ENCODE peak calls at places on chromosomes 4 and X, in six cellular contexts. S is CD8-positive, alpha-beta T cell; K is GM13976; E is Karpas-422; D is GOT3; Q is fibroblast of the conjunctiva. A is an unnamed sample.

GRCh38 chr4:121998024-121998423 is 46.2 kb upstream of the TRPC3 start:
- DNase-seq in S (peak), K (no peak), E (peak), D (no peak), Q (no peak), A (peak)

GRCh38 chr4:11428701-11429571 is at the start of gene HS3ST1:
- DNase-seq in S (no peak), K (peak), E (no peak), D (no peak), Q (peak), A (no peak)

GRCh38 chr4:171834640-171835039 is 21.4 kb downstream of the GALNTL6 start:
- DNase-seq in S (no peak), K (no peak), E (no peak), D (no peak), Q (no peak), A (no peak)

GRCh38 chr4:153634737-153635353 is 49.2 kb upstream of the TLR2 start:
- DNase-seq in S (no peak), K (no peak), E (peak), D (no peak), Q (peak), A (peak)

GRCh38 chr4:78002260-78002659 is 54.9 kb upstream of the FRAS1 start:
- DNase-seq in S (no peak), K (no peak), E (no peak), D (no peak), Q (no peak), A (no peak)

GRCh38 chr4:147741190-147741788 is 9.4 kb downstream of the ARHGAP10 start:
- DNase-seq in S (no peak), K (no peak), E (no peak), D (no peak), Q (no peak), A (no peak)

GRCh38 chrX:68903111-68903510 is 74.3 kb downstream of the EFNB1 start:
- DNase-seq in S (no peak), K (no peak), E (no peak), D (no peak), Q (no peak), A (no peak)

GRCh38 chrX:151753313-151754041 is 18.9 kb downstream of the CNGA2 start:
- DNase-seq in S (no peak), K (peak), E (peak), D (no peak), Q (peak), A (no peak)

GRCh38 chr4:187176261-187176910 is 452.7 kb upstream of the FAT1 start:
- DNase-seq in S (no peak), K (no peak), E (no peak), D (no peak), Q (no peak), A (no peak)

GRCh38 chrX:16778545-16778944 is 7.7 kb upstream of the TXLNG start:
- DNase-seq in S (no peak), K (no peak), E (no peak), D (no peak), Q (no peak), A (no peak)